ENCODE peak calls at places on chromosomes 16 and 17, in eight cellular contexts. X is DND-41, J is RWPE2, Z is GM23248, K is breast epithelium, H is heart left ventricle, Q is hepatocyte, L is suprapubic skin. T is an unnamed sample.

GRCh38 chr16:7515543-7515942 is 182.9 kb downstream of the RBFOX1 start:
- DNase-seq in X (no peak), J (no peak), Z (no peak), K (no peak), H (no peak), Q (no peak), L (no peak), T (no peak)

GRCh38 chr17:82241183-82241925 is 12.5 kb downstream of the SLC16A3 start:
- DNase-seq in X (no peak), J (peak; percentile 98), Z (peak; percentile 88), K (peak; percentile 61), H (peak; percentile 84), Q (no peak), L (peak; percentile 88), T (no peak)

GRCh38 chr17:60604686-60605334 is 4.8 kb downstream of the PPM1D start:
- DNase-seq in X (no peak), J (no peak), Z (peak; percentile 89), K (no peak), H (peak; percentile 15), Q (no peak), L (no peak), T (no peak)

GRCh38 chr16:84989791-84990620 is 21.3 kb downstream of the ZDHHC7 start:
- DNase-seq in X (no peak), J (no peak), Z (no peak), K (no peak), H (no peak), Q (no peak), L (no peak), T (no peak)

GRCh38 chr16:27177031-27177774 is 26.1 kb upstream of the KDM8 start:
- DNase-seq in X (no peak), J (no peak), Z (peak; percentile 94), K (no peak), H (no peak), Q (no peak), L (no peak), T (no peak)

GRCh38 chr17:56700919-56701420 is 107.5 kb downstream of the NOG start:
- DNase-seq in X (no peak), J (no peak), Z (no peak), K (no peak), H (no peak), Q (no peak), L (no peak), T (no peak)

GRCh38 chr16:253833-254232 is 19.2 kb downstream of the FAM234A start:
- DNase-seq in X (no peak), J (no peak), Z (no peak), K (no peak), H (no peak), Q (no peak), L (no peak), T (no peak)

GRCh38 chr16:75193730-75194444 is 13.1 kb downstream of the CTRB2 start:
- DNase-seq in X (no peak), J (no peak), Z (no peak), K (peak; percentile 13), H (no peak), Q (no peak), L (no peak), T (peak; percentile 2)

GRCh38 chr16:87918314-87918713 is 18.0 kb downstream of the CA5A start:
- DNase-seq in X (no peak), J (no peak), Z (peak; percentile 85), K (no peak), H (no peak), Q (no peak), L (peak; percentile 85), T (no peak)

GRCh38 chr16:11621920-11622651 is 35.4 kb upstream of the LITAF start:
- DNase-seq in X (peak; percentile 73), J (no peak), Z (peak; percentile 56), K (no peak), H (no peak), Q (no peak), L (no peak), T (peak; percentile 63)

GRCh38 chr16:12455287-12455798 is 348.3 kb downstream of the CPPED1 start:
- DNase-seq in X (peak; percentile 38), J (no peak), Z (peak; percentile 77), K (no peak), H (peak; percentile 53), Q (peak; percentile 86), L (no peak), T (no peak)

GRCh38 chr16:67236551-67237395 is 9.8 kb downstream of the TMEM208 start:
- DNase-seq in X (peak; percentile 91), J (peak; percentile 85), Z (peak; percentile 84), K (no peak), H (no peak), Q (peak; percentile 46), L (peak; percentile 80), T (peak; percentile 38)

GRCh38 chr17:44331249-44331760 is 6.7 kb upstream of the SLC25A39 start:
- DNase-seq in X (peak; percentile 71), J (no peak), Z (peak; percentile 72), K (peak; percentile 65), H (peak; percentile 76), Q (peak; percentile 91), L (no peak), T (peak; percentile 77)

GRCh38 chr16:85428168-85428898 is 184.8 kb upstream of the GSE1 start:
- DNase-seq in X (peak; percentile 67), J (peak; percentile 52), Z (peak; percentile 46), K (no peak), H (no peak), Q (no peak), L (peak; percentile 69), T (peak; percentile 29)

GRCh38 chr16:80852261-80852872 is 48.0 kb upstream of the CDYL2 start:
- DNase-seq in X (peak; percentile 18), J (no peak), Z (peak; percentile 43), K (no peak), H (no peak), Q (peak; percentile 41), L (no peak), T (no peak)

GRCh38 chr16:69105501-69106361 is at the start of gene HAS3:
- DNase-seq in X (peak; percentile 51), J (no peak), Z (peak; percentile 75), K (no peak), H (peak; percentile 44), Q (peak; percentile 80), L (peak; percentile 62), T (no peak)

GRCh38 chr17:82938486-82939212 is 98.8 kb upstream of the ZNF750 start:
- DNase-seq in X (no peak), J (no peak), Z (no peak), K (no peak), H (no peak), Q (no peak), L (no peak), T (no peak)

GRCh38 chr17:58455491-58455890 is 32.7 kb downstream of the HSF5 start:
- DNase-seq in X (no peak), J (no peak), Z (no peak), K (no peak), H (no peak), Q (no peak), L (no peak), T (no peak)

GRCh38 chr17:33106525-33107162 is 115.0 kb downstream of the SPACA3 start:
- DNase-seq in X (no peak), J (no peak), Z (peak; percentile 5), K (no peak), H (no peak), Q (no peak), L (no peak), T (no peak)

GRCh38 chr17:27464431-27464830 is 8.2 kb downstream of the KSR1 start:
- DNase-seq in X (no peak), J (no peak), Z (no peak), K (no peak), H (no peak), Q (no peak), L (no peak), T (no peak)
- H3K4me1 ChIP-seq in X (no peaks in the 10 kb centered on the region), J (no peaks in the 10 kb centered on the region), Z (no peaks in the 10 kb centered on the region), K (no peaks in the 10 kb centered on the region), H (peaks cover 22% of the 10 kb centered on the region), Q (peaks cover 27% of the 10 kb centered on the region), L (peaks cover 35% of the 10 kb centered on the region), T (peaks cover 16% of the 10 kb centered on the region)

DNA sequence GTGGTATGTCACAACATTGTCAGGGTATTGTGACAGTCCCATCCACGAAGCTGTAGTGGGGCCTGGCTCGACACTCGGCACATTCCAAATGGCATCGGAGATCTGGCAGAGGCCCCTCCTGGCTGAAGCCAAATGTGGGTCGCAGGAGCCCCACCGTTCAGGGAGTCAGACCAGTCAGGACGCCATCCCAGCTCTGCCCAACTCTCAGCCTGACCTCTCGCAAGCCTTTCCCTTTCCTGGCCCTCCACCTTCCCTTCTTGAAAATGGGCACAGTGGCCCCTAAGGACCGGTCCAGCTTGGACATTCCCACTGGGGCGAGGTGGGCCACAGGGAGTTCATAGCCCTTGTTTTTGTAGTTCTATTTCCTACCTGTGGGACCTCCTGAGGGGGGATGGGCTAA is 1.6 kb downstream of the NATD1 start:
- DNase-seq in X (no peak), J (no peak), Z (no peak), K (no peak), H (no peak), Q (no peak), L (no peak), T (no peak)
- H3K4me3 ChIP-seq in X (no peak overlapping the region), J (no peak overlapping the region), Z (peak overlapping the region; percentile 84), K (no peak overlapping the region), H (no peak overlapping the region), Q (no peak overlapping the region), L (peak overlapping the region; percentile 77), T (no peak overlapping the region)

GRCh38 chr17:29733151-29733550 is 110.4 kb upstream of the CORO6 start:
- DNase-seq in X (no peak), J (no peak), Z (peak; percentile 10), K (no peak), H (no peak), Q (no peak), L (no peak), T (no peak)

GRCh38 chr17:29731589-29731929 is 108.8 kb upstream of the CORO6 start:
- DNase-seq in X (no peak), J (no peak), Z (no peak), K (no peak), H (no peak), Q (no peak), L (no peak), T (no peak)

GRCh38 chr17:29732209-29732608 is 109.5 kb upstream of the CORO6 start:
- DNase-seq in X (no peak), J (no peak), Z (no peak), K (no peak), H (no peak), Q (no peak), L (no peak), T (no peak)

GRCh38 chr17:29732613-29733012 is 109.9 kb upstream of the CORO6 start:
- DNase-seq in X (no peak), J (no peak), Z (no peak), K (no peak), H (no peak), Q (peak; percentile 20), L (no peak), T (no peak)

GRCh38 chr17:29734640-29735039 is 111.9 kb upstream of the CORO6 start:
- DNase-seq in X (no peak), J (no peak), Z (no peak), K (no peak), H (no peak), Q (no peak), L (no peak), T (no peak)
- H3K27ac ChIP-seq in X (no peak overlapping the region), J (peak overlapping the region; percentile 85), Z (no peak overlapping the region), K (no peak overlapping the region), H (no peak overlapping the region), Q (no peak overlapping the region), L (no peak overlapping the region), T (no peak overlapping the region)

DNA sequence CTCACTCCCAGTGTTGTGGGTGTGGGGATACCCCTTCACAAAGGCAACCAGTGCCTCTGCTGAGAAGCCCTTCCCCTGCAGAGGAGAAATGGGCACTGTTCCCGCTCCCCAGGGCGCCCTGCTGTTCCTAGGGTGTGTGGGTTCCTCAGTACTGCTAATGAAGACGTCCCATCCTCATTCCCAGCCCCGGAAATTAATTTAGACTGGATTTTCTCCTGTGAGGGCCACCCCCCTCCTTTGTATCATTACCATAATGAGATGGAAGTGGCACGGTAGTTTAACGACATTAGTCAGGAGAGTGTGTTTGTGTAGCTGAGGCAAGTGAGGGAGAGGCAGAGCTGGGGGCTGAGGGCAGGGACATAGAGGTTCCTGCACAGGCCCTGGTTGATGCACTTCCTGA is 53.2 kb downstream of the PIPOX start:
- DNase-seq in X (no peak), J (no peak), Z (no peak), K (no peak), H (no peak), Q (no peak), L (no peak), T (no peak)
- H3K4me1 ChIP-seq in X (no peaks in the 10 kb centered on the region), J (no peaks in the 10 kb centered on the region), Z (no peaks in the 10 kb centered on the region), K (no peaks in the 10 kb centered on the region), H (no peaks in the 10 kb centered on the region), Q (no peaks in the 10 kb centered on the region), L (peaks cover 8% of the 10 kb centered on the region), T (no peaks in the 10 kb centered on the region)

T was measured in CD8-positive, alpha-beta T cell.